ENCODE peak calls at places on chromosomes 12 and 14, in eight cellular contexts. Q is MM.1S, E is astrocyte of the spinal cord, M is RWPE1, P is ascending aorta, I is lower leg skin, N is foreskin fibroblast, H is stomach. Y is an unnamed sample.

GRCh38 chr12:108856428-108857157 is 790 bp downstream of the SSH1 start:
- DNase-seq in M (no peak), N (peak), P (peak), I (no peak), E (peak), Q (peak), H (peak), Y (no peak)

GRCh38 chr14:103372017-103372416 is 13.2 kb upstream of the MARK3 start:
- DNase-seq in E (no peak), M (no peak), I (no peak), H (no peak), Q (no peak), N (no peak), P (no peak), Y (no peak)

GRCh38 chr12:100187857-100188519 is 12.6 kb upstream of the ACTR6 start:
- DNase-seq in P (no peak), N (no peak), Q (no peak), E (no peak), H (no peak), I (no peak), M (no peak), Y (no peak)

GRCh38 chr12:79553863-79554574 is 136.7 kb downstream of the PAWR start:
- DNase-seq in H (no peak), I (no peak), Q (no peak), M (no peak), N (no peak), P (no peak), E (no peak), Y (no peak)

GRCh38 chr14:44759263-44759662 is 202.5 kb downstream of the KLHL28 start:
- DNase-seq in I (no peak), N (no peak), H (no peak), Q (no peak), P (no peak), M (no peak), E (no peak), Y (no peak)

GRCh38 chr12:22046090-22046967 is at the start of gene CMAS:
- DNase-seq in H (peak), I (peak), P (peak), M (peak), Q (peak), E (peak), N (peak), Y (peak)

GRCh38 chr12:100404769-100405407 is 48.0 kb downstream of the SLC17A8 start:
- DNase-seq in Q (peak), I (no peak), E (peak), N (peak), H (peak), P (no peak), M (peak), Y (no peak)

GRCh38 chr12:131084341-131085011 is 130.8 kb downstream of the ADGRD1 start:
- DNase-seq in H (no peak), N (no peak), P (no peak), M (no peak), E (no peak), I (no peak), Q (no peak), Y (peak)

GRCh38 chr12:109432431-109432830 is 44.7 kb downstream of the KCTD10 start:
- DNase-seq in Q (no peak), P (no peak), M (peak), I (no peak), H (no peak), E (no peak), N (no peak), Y (no peak)

DNA sequence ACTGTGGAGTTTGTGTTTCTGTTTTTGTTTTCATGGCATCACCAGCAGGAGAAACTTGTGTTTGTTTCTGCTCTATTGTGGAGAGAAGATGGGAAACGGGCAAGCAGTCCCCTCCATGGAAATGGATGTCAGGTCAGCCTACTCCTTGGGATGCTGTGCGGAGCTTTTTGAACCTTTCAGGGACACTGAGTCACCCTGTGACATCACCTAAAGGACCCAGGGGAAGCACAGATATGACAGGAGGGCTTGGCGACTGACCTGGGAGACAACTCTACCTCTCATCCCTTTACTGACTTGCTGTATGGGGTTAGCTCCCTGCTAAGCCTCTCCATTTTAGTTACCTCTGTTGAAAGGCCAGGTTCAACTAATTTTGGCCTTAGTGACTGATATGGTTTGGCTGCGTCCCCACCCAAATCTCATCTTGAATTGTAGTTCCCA is 706.9 kb upstream of the TMEM132C start:
- DNase-seq in N (no peak), P (no peak), H (no peak), E (no peak), M (no peak), Q (no peak), I (no peak), Y (no peak)
- TF ChIP-seq CTCF in N (no peak), P (no peak), H (no peak), E (no peak), M (no peak), Q (no peak), I (no peak), Y (no peak)

GRCh38 chr14:36550899-36551298 is 30.9 kb upstream of the NKX2-1 start:
- DNase-seq in N (no peak), P (no peak), M (no peak), E (no peak), Q (no peak), H (no peak), I (no peak), Y (no peak)

GRCh38 chr14:36555998-36556743 is 26.2 kb downstream of the NKX2-8 start:
- DNase-seq in I (no peak), Q (no peak), M (no peak), E (no peak), H (no peak), P (no peak), N (no peak), Y (no peak)

GRCh38 chr14:36556811-36557433 is 25.5 kb downstream of the NKX2-8 start:
- DNase-seq in M (peak), N (peak), I (no peak), P (no peak), E (peak), H (no peak), Q (no peak), Y (no peak)

GRCh38 chr14:36553650-36554260 is 28.7 kb downstream of the NKX2-8 start:
- DNase-seq in Q (peak), I (no peak), P (no peak), N (peak), M (peak), E (peak), H (no peak), Y (no peak)
- TF ChIP-seq CTCF in Q (peak), I (no peak), P (no peak), N (peak), M (peak), E (peak), H (peak), Y (no peak)

GRCh38 chr14:100903672-100904185 is at the start of gene RTL1:
- DNase-seq in Q (no peak), P (no peak), M (no peak), E (no peak), N (no peak), H (no peak), I (no peak), Y (no peak)

GRCh38 chr14:100905166-100905565 is 1.6 kb upstream of the RTL1 start:
- DNase-seq in I (no peak), M (no peak), Q (no peak), E (no peak), N (no peak), P (no peak), H (no peak), Y (no peak)

GRCh38 chr14:100904307-100905019 is 941 bp upstream of the RTL1 start:
- DNase-seq in N (no peak), H (no peak), E (no peak), I (no peak), P (no peak), Q (no peak), M (no peak), Y (no peak)

GRCh38 chr14:100907240-100907639 is 3.7 kb upstream of the RTL1 start:
- DNase-seq in P (no peak), M (no peak), Q (no peak), E (no peak), H (no peak), I (no peak), N (no peak), Y (no peak)

GRCh38 chr14:100906420-100906819 is 2.9 kb upstream of the RTL1 start:
- DNase-seq in H (no peak), M (peak), P (no peak), N (no peak), E (no peak), Q (no peak), I (no peak), Y (no peak)
- TF ChIP-seq CTCF in H (no peak), M (no peak), P (no peak), N (no peak), E (peak), Q (peak), I (no peak), Y (no peak)

GRCh38 chr12:62865860-62866407 is 69.0 kb downstream of the PPM1H start:
- DNase-seq in Q (no peak), E (peak), I (no peak), P (no peak), H (no peak), N (no peak), M (no peak), Y (no peak)
- TF ChIP-seq CTCF in Q (no peak), E (no peak), I (no peak), P (no peak), H (no peak), N (no peak), M (no peak), Y (no peak)

GRCh38 chr14:54168489-54168888 is 211.9 kb upstream of the BMP4 start:
- DNase-seq in H (no peak), Q (no peak), P (no peak), N (no peak), M (peak), I (no peak), E (no peak), Y (no peak)

GRCh38 chr14:54170301-54170700 is 213.7 kb upstream of the BMP4 start:
- DNase-seq in Q (no peak), N (no peak), M (no peak), E (no peak), H (no peak), I (no peak), P (no peak), Y (no peak)

GRCh38 chr14:54172114-54172513 is 215.5 kb upstream of the BMP4 start:
- DNase-seq in Q (no peak), M (no peak), E (no peak), I (no peak), N (no peak), H (no peak), P (no peak), Y (no peak)

GRCh38 chr14:54169254-54169924 is 212.8 kb upstream of the BMP4 start:
- DNase-seq in I (no peak), Q (peak), N (peak), E (peak), P (no peak), M (peak), H (no peak), Y (no peak)

GRCh38 chr14:54166049-54166950 is 209.7 kb upstream of the BMP4 start:
- DNase-seq in P (no peak), M (no peak), H (no peak), I (no peak), N (no peak), E (no peak), Q (no peak), Y (no peak)
- TF ChIP-seq CTCF in P (no peak), M (no peak), H (no peak), I (no peak), N (no peak), E (no peak), Q (no peak), Y (no peak)

DNA sequence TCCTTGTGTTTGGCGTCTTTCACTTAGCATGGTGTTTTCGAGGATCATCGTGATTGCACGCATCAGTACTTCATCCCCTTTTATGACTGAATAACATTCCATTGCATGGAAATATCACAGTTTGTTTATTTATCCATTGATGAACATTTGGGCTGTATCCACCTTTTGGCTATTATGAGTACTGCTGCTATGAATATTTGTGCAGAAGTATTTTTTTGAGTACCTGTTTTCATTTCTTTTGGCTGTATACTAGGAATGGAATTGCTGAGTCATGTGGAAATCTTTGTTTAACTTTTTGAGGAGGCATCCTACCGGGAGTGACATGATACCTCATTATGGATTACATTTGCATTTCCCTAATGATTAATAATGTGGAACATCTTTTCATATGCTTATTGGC is 66.4 kb downstream of the WNK1 start:
- DNase-seq in I (no peak), Q (no peak), P (no peak), E (no peak), N (no peak), H (no peak), M (no peak), Y (no peak)
- TF ChIP-seq CTCF in I (no peak), Q (no peak), P (no peak), E (peak), N (no peak), H (no peak), M (no peak), Y (no peak)

Y was measured in activated B cell treated with CpG ODN at 0.5 μM for 24 hours.